ENCODE peak calls at places on chromosome 13, in six cellular contexts. T is mesenteric fat pad; G is prostate gland; F is activated T-cell treated with anti-CD3 and anti-CD28 coated beads, Interleukin-2, amount 50 U/mL, for 72 hours; R is amygdala; I is activated CD4-positive, alpha-beta T cell treated with anti-CD3 and anti-CD28 coated beads for 4 hours. Z is an unnamed sample.

GRCh38 chr13:77751513-77752456 is 54.3 kb downstream of the SLAIN1 start:
- DNase-seq in T (no peak), G (no peak), F (peak; percentile 58), R (no peak), I (peak; percentile 26), Z (peak; percentile 34)

GRCh38 chr13:23687614-23688013 is 117.4 kb downstream of the TNFRSF19 start:
- DNase-seq in T (no peak), G (no peak), F (no peak), R (no peak), I (no peak), Z (no peak)

GRCh38 chr13:106349080-106349841 is 186.2 kb downstream of the EFNB2 start:
- DNase-seq in T (no peak), G (peak; percentile 59), F (no peak), R (no peak), I (no peak), Z (peak; percentile 64)

GRCh38 chr13:83839158-83839557 is 43.1 kb downstream of the SLITRK1 start:
- DNase-seq in T (no peak), G (no peak), F (no peak), R (no peak), I (no peak), Z (no peak)

GRCh38 chr13:91609353-91609752 is 210.9 kb downstream of the GPC5 start:
- DNase-seq in T (no peak), G (no peak), F (no peak), R (no peak), I (no peak), Z (no peak)

GRCh38 chr13:37175996-37176395 is 70.5 kb upstream of the CSNK1A1L start:
- DNase-seq in T (no peak), G (no peak), F (no peak), R (no peak), I (no peak), Z (no peak)

GRCh38 chr13:106133025-106133424 is 402.4 kb downstream of the EFNB2 start:
- DNase-seq in T (no peak), G (no peak), F (no peak), R (no peak), I (no peak), Z (no peak)

GRCh38 chr13:71828564-71828963 is 38.4 kb downstream of the DACH1 start:
- DNase-seq in T (no peak), G (no peak), F (no peak), R (no peak), I (no peak), Z (no peak)

GRCh38 chr13:44322928-44323327 is 50.7 kb upstream of the SERP2 start:
- DNase-seq in T (no peak), G (peak; percentile 76), F (no peak), R (no peak), I (no peak), Z (no peak)

GRCh38 chr13:21696865-21697448 is 26.1 kb downstream of the FGF9 start:
- DNase-seq in T (no peak), G (no peak), F (no peak), R (no peak), I (no peak), Z (no peak)

GRCh38 chr13:113418722-113419049 is 34.6 kb downstream of the ADPRHL1 start:
- DNase-seq in T (no peak), G (no peak), F (no peak), R (no peak), I (no peak), Z (no peak)

GRCh38 chr13:112898786-112899617 is 70.0 kb upstream of the MCF2L start:
- DNase-seq in T (no peak), G (no peak), F (no peak), R (no peak), I (no peak), Z (no peak)

GRCh38 chr13:112911883-112912282 is 57.1 kb upstream of the MCF2L start:
- DNase-seq in T (no peak), G (no peak), F (no peak), R (no peak), I (no peak), Z (no peak)

GRCh38 chr13:26601669-26602068 is 44.2 kb downstream of the WASF3 start:
- DNase-seq in T (no peak), G (no peak), F (peak; percentile 5), R (no peak), I (no peak), Z (no peak)

GRCh38 chr13:19622189-19622588 is 11.3 kb upstream of the MPHOSPH8 start:
- DNase-seq in T (no peak), G (no peak), F (no peak), R (no peak), I (no peak), Z (no peak)

GRCh38 chr13:107035778-107036177 is 467.8 kb upstream of the ARGLU1 start:
- DNase-seq in T (no peak), G (no peak), F (no peak), R (no peak), I (no peak), Z (no peak)

GRCh38 chr13:86085890-86086289 is 286.7 kb upstream of the SLITRK6 start:
- DNase-seq in T (no peak), G (no peak), F (no peak), R (no peak), I (no peak), Z (no peak)

GRCh38 chr13:36986462-36987240 is 12.5 kb downstream of the ALG5 start:
- DNase-seq in T (no peak), G (no peak), F (no peak), R (no peak), I (no peak), Z (no peak)

GRCh38 chr13:113591750-113592149 is 7.2 kb downstream of the TFDP1 start:
- DNase-seq in T (peak; percentile 64), G (no peak), F (no peak), R (no peak), I (no peak), Z (no peak)

GRCh38 chr13:47843005-47843404 is 158.1 kb downstream of the SUCLA2 start:
- DNase-seq in T (no peak), G (no peak), F (no peak), R (no peak), I (no peak), Z (no peak)

Z was measured in NCI-H1417 treated with DMSO at 0.1 percent for 48 hours.